ENCODE peak calls at places on chromosome 7, in four cellular contexts. One of them, this sample, is unnamed.

GRCh38 chr7:106231856-106232490 is 52.8 kb downstream of the NAMPT start:
- DNase-seq in lung: no peak
- DNase-seq in HCEC 1CT: no peak
- DNase-seq in stimulated activated CD4-positive, alpha-beta T cell treated with anti-CD3 and anti-CD28 coated beads, Interleukin-15, amount 100 ng/mL, for 1 hour: no peak
- DNase-seq in this sample: no peak

GRCh38 chr7:142181211-142181610 is 69.7 kb downstream of the MGAM2 start:
- DNase-seq in lung: no peak
- DNase-seq in HCEC 1CT: no peak
- DNase-seq in stimulated activated CD4-positive, alpha-beta T cell treated with anti-CD3 and anti-CD28 coated beads, Interleukin-15, amount 100 ng/mL, for 1 hour: no peak
- DNase-seq in this sample: no peak

GRCh38 chr7:134448359-134449229 is 10.3 kb downstream of the AKR1B1 start:
- DNase-seq in lung: no peak
- DNase-seq in HCEC 1CT: peak; percentile 88
- DNase-seq in stimulated activated CD4-positive, alpha-beta T cell treated with anti-CD3 and anti-CD28 coated beads, Interleukin-15, amount 100 ng/mL, for 1 hour: no peak
- DNase-seq in this sample: peak; percentile 57

GRCh38 chr7:49775065-49775948 is 1.9 kb downstream of the VWC2 start:
- DNase-seq in lung: no peak
- DNase-seq in HCEC 1CT: no peak
- DNase-seq in stimulated activated CD4-positive, alpha-beta T cell treated with anti-CD3 and anti-CD28 coated beads, Interleukin-15, amount 100 ng/mL, for 1 hour: no peak
- DNase-seq in this sample: no peak

GRCh38 chr7:28103984-28104628 is 76.5 kb downstream of the JAZF1 start:
- DNase-seq in lung: no peak
- DNase-seq in HCEC 1CT: no peak
- DNase-seq in stimulated activated CD4-positive, alpha-beta T cell treated with anti-CD3 and anti-CD28 coated beads, Interleukin-15, amount 100 ng/mL, for 1 hour: no peak
- DNase-seq in this sample: no peak

GRCh38 chr7:151665363-151665762 is 145.7 kb upstream of the RHEB start:
- DNase-seq in lung: no peak
- DNase-seq in HCEC 1CT: peak; percentile 94
- DNase-seq in stimulated activated CD4-positive, alpha-beta T cell treated with anti-CD3 and anti-CD28 coated beads, Interleukin-15, amount 100 ng/mL, for 1 hour: no peak
- DNase-seq in this sample: no peak

GRCh38 chr7:88306590-88307048 is at the start of gene STEAP4:
- DNase-seq in lung: peak; percentile 86
- DNase-seq in HCEC 1CT: peak; percentile 11
- DNase-seq in stimulated activated CD4-positive, alpha-beta T cell treated with anti-CD3 and anti-CD28 coated beads, Interleukin-15, amount 100 ng/mL, for 1 hour: no peak
- DNase-seq in this sample: no peak

GRCh38 chr7:105951597-105951996 is 11.5 kb upstream of the CDHR3 start:
- DNase-seq in lung: no peak
- DNase-seq in HCEC 1CT: no peak
- DNase-seq in stimulated activated CD4-positive, alpha-beta T cell treated with anti-CD3 and anti-CD28 coated beads, Interleukin-15, amount 100 ng/mL, for 1 hour: no peak
- DNase-seq in this sample: no peak

GRCh38 chr7:50185951-50186697 is 93.1 kb upstream of the ZPBP start:
- DNase-seq in lung: no peak
- DNase-seq in HCEC 1CT: no peak
- DNase-seq in stimulated activated CD4-positive, alpha-beta T cell treated with anti-CD3 and anti-CD28 coated beads, Interleukin-15, amount 100 ng/mL, for 1 hour: no peak
- DNase-seq in this sample: no peak

GRCh38 chr7:15643000-15643705 is 43.3 kb downstream of the MEOX2 start:
- DNase-seq in lung: no peak
- DNase-seq in HCEC 1CT: no peak
- DNase-seq in stimulated activated CD4-positive, alpha-beta T cell treated with anti-CD3 and anti-CD28 coated beads, Interleukin-15, amount 100 ng/mL, for 1 hour: no peak
- DNase-seq in this sample: no peak

GRCh38 chr7:22125436-22125835 is 179.7 kb upstream of the CDCA7L start:
- DNase-seq in lung: no peak
- DNase-seq in HCEC 1CT: no peak
- DNase-seq in stimulated activated CD4-positive, alpha-beta T cell treated with anti-CD3 and anti-CD28 coated beads, Interleukin-15, amount 100 ng/mL, for 1 hour: no peak
- DNase-seq in this sample: no peak

GRCh38 chr7:85750454-85750949 is 563.6 kb upstream of the SEMA3D start:
- DNase-seq in lung: no peak
- DNase-seq in HCEC 1CT: peak; percentile 48
- DNase-seq in stimulated activated CD4-positive, alpha-beta T cell treated with anti-CD3 and anti-CD28 coated beads, Interleukin-15, amount 100 ng/mL, for 1 hour: no peak
- DNase-seq in this sample: peak; percentile 2

GRCh38 chr7:121126801-121127534 is 138.5 kb downstream of the CPED1 start:
- DNase-seq in lung: no peak
- DNase-seq in HCEC 1CT: peak; percentile 41
- DNase-seq in stimulated activated CD4-positive, alpha-beta T cell treated with anti-CD3 and anti-CD28 coated beads, Interleukin-15, amount 100 ng/mL, for 1 hour: no peak
- DNase-seq in this sample: peak; percentile 71

GRCh38 chr7:42237891-42238531 is 1.0 kb upstream of the GLI3 start:
- DNase-seq in lung: peak; percentile 69
- DNase-seq in HCEC 1CT: peak; percentile 64
- DNase-seq in stimulated activated CD4-positive, alpha-beta T cell treated with anti-CD3 and anti-CD28 coated beads, Interleukin-15, amount 100 ng/mL, for 1 hour: no peak
- DNase-seq in this sample: no peak

GRCh38 chr7:100353685-100354330 is 4.1 kb upstream of the PILRB start:
- DNase-seq in lung: no peak
- DNase-seq in HCEC 1CT: no peak
- DNase-seq in stimulated activated CD4-positive, alpha-beta T cell treated with anti-CD3 and anti-CD28 coated beads, Interleukin-15, amount 100 ng/mL, for 1 hour: no peak
- DNase-seq in this sample: no peak

GRCh38 chr7:131586259-131586658 is 29.8 kb upstream of the PODXL start:
- DNase-seq in lung: no peak
- DNase-seq in HCEC 1CT: no peak
- DNase-seq in stimulated activated CD4-positive, alpha-beta T cell treated with anti-CD3 and anti-CD28 coated beads, Interleukin-15, amount 100 ng/mL, for 1 hour: no peak
- DNase-seq in this sample: no peak

GRCh38 chr7:23377134-23377533 is 78.0 kb downstream of the MALSU1 start:
- DNase-seq in lung: no peak
- DNase-seq in HCEC 1CT: peak; percentile 80
- DNase-seq in stimulated activated CD4-positive, alpha-beta T cell treated with anti-CD3 and anti-CD28 coated beads, Interleukin-15, amount 100 ng/mL, for 1 hour: no peak
- DNase-seq in this sample: peak; percentile 94

GRCh38 chr7:64098-64521 is 128.3 kb upstream of the FAM20C start:
- DNase-seq in lung: no peak
- DNase-seq in HCEC 1CT: peak; percentile 64
- DNase-seq in stimulated activated CD4-positive, alpha-beta T cell treated with anti-CD3 and anti-CD28 coated beads, Interleukin-15, amount 100 ng/mL, for 1 hour: no peak
- DNase-seq in this sample: peak; percentile 33

GRCh38 chr7:89887489-89887888 is 266.8 kb upstream of the STEAP1 start:
- DNase-seq in lung: no peak
- DNase-seq in HCEC 1CT: no peak
- DNase-seq in stimulated activated CD4-positive, alpha-beta T cell treated with anti-CD3 and anti-CD28 coated beads, Interleukin-15, amount 100 ng/mL, for 1 hour: no peak
- DNase-seq in this sample: peak; percentile 29

GRCh38 chr7:19249281-19249680 is 104.1 kb upstream of the FERD3L start:
- DNase-seq in lung: no peak
- DNase-seq in HCEC 1CT: no peak
- DNase-seq in stimulated activated CD4-positive, alpha-beta T cell treated with anti-CD3 and anti-CD28 coated beads, Interleukin-15, amount 100 ng/mL, for 1 hour: no peak
- DNase-seq in this sample: no peak

GRCh38 chr7:150412016-150412415 is 32.9 kb downstream of the ZNF775 start:
- DNase-seq in lung: no peak
- DNase-seq in HCEC 1CT: no peak
- DNase-seq in stimulated activated CD4-positive, alpha-beta T cell treated with anti-CD3 and anti-CD28 coated beads, Interleukin-15, amount 100 ng/mL, for 1 hour: no peak
- DNase-seq in this sample: no peak

GRCh38 chr7:1193593-1194424 is 33.8 kb upstream of the ZFAND2A start:
- DNase-seq in lung: no peak
- DNase-seq in HCEC 1CT: peak; percentile 31
- DNase-seq in stimulated activated CD4-positive, alpha-beta T cell treated with anti-CD3 and anti-CD28 coated beads, Interleukin-15, amount 100 ng/mL, for 1 hour: no peak
- DNase-seq in this sample: peak; percentile 25

GRCh38 chr7:151249732-151250072 is 1.2 kb upstream of the SMARCD3 start:
- DNase-seq in lung: peak; percentile 77
- DNase-seq in HCEC 1CT: peak; percentile 18
- DNase-seq in stimulated activated CD4-positive, alpha-beta T cell treated with anti-CD3 and anti-CD28 coated beads, Interleukin-15, amount 100 ng/mL, for 1 hour: no peak
- DNase-seq in this sample: peak; percentile 88

GRCh38 chr7:132125096-132125495 is 451.2 kb downstream of the PLXNA4 start:
- DNase-seq in lung: no peak
- DNase-seq in HCEC 1CT: no peak
- DNase-seq in stimulated activated CD4-positive, alpha-beta T cell treated with anti-CD3 and anti-CD28 coated beads, Interleukin-15, amount 100 ng/mL, for 1 hour: no peak
- DNase-seq in this sample: no peak

GRCh38 chr7:117808273-117808868 is 64.9 kb downstream of the CTTNBP2 start:
- DNase-seq in lung: no peak
- DNase-seq in HCEC 1CT: peak; percentile 25
- DNase-seq in stimulated activated CD4-positive, alpha-beta T cell treated with anti-CD3 and anti-CD28 coated beads, Interleukin-15, amount 100 ng/mL, for 1 hour: no peak
- DNase-seq in this sample: no peak

GRCh38 chr7:4129481-4130122 is 552.5 kb upstream of the FOXK1 start:
- DNase-seq in lung: no peak
- DNase-seq in HCEC 1CT: no peak
- DNase-seq in stimulated activated CD4-positive, alpha-beta T cell treated with anti-CD3 and anti-CD28 coated beads, Interleukin-15, amount 100 ng/mL, for 1 hour: no peak
- DNase-seq in this sample: no peak

GRCh38 chr7:80316811-80317210 is 182.2 kb downstream of the GNAI1 start:
- DNase-seq in lung: no peak
- DNase-seq in HCEC 1CT: no peak
- DNase-seq in stimulated activated CD4-positive, alpha-beta T cell treated with anti-CD3 and anti-CD28 coated beads, Interleukin-15, amount 100 ng/mL, for 1 hour: no peak
- DNase-seq in this sample: no peak

GRCh38 chr7:106057962-106058901 is 53.9 kb downstream of the SYPL1 start:
- DNase-seq in lung: peak; percentile 73
- DNase-seq in HCEC 1CT: no peak
- DNase-seq in stimulated activated CD4-positive, alpha-beta T cell treated with anti-CD3 and anti-CD28 coated beads, Interleukin-15, amount 100 ng/mL, for 1 hour: no peak
- DNase-seq in this sample: no peak

GRCh38 chr7:23696916-23697441 is 13.0 kb upstream of the STK31 start:
- DNase-seq in lung: no peak
- DNase-seq in HCEC 1CT: peak; percentile 42
- DNase-seq in stimulated activated CD4-positive, alpha-beta T cell treated with anti-CD3 and anti-CD28 coated beads, Interleukin-15, amount 100 ng/mL, for 1 hour: peak; percentile 33
- DNase-seq in this sample: peak; percentile 49